ENCODE peak calls at places on chromosome 18, in seven cellular contexts. One of them, this sample, is unnamed.

GRCh38 chr18:52343731-52344340 is 3.8 kb downstream of the DCC start:
- DNase-seq in foreskin fibroblast: no peak
- DNase-seq in colonic mucosa: no peak
- DNase-seq in GM10248: no peak
- DNase-seq in tibial artery: no peak
- DNase-seq in GM12878: no peak
- DNase-seq in type B pancreatic cell: no peak
- DNase-seq in this sample: no peak

GRCh38 chr18:29430416-29430815 is 1253.5 kb upstream of the CDH2 start:
- DNase-seq in colonic mucosa: no peak
- DNase-seq in type B pancreatic cell: no peak
- DNase-seq in foreskin fibroblast: no peak
- DNase-seq in GM10248: no peak
- DNase-seq in tibial artery: no peak
- DNase-seq in GM12878: no peak
- DNase-seq in this sample: no peak

GRCh38 chr18:42196651-42197050 is 241.6 kb downstream of the PIK3C3 start:
- DNase-seq in colonic mucosa: no peak
- DNase-seq in tibial artery: no peak
- DNase-seq in GM12878: no peak
- DNase-seq in foreskin fibroblast: no peak
- DNase-seq in GM10248: no peak
- DNase-seq in type B pancreatic cell: no peak
- DNase-seq in this sample: peak; percentile 24

GRCh38 chr18:57437433-57437781 is 2.2 kb downstream of the ONECUT2 start:
- DNase-seq in foreskin fibroblast: no peak
- DNase-seq in GM12878: no peak
- DNase-seq in colonic mucosa: no peak
- DNase-seq in type B pancreatic cell: no peak
- DNase-seq in tibial artery: no peak
- DNase-seq in GM10248: no peak
- DNase-seq in this sample: no peak

GRCh38 chr18:42028232-42028832 is 73.3 kb downstream of the PIK3C3 start:
- DNase-seq in tibial artery: no peak
- DNase-seq in colonic mucosa: peak; percentile 21
- DNase-seq in foreskin fibroblast: peak; percentile 68
- DNase-seq in GM12878: no peak
- DNase-seq in GM10248: peak; percentile 35
- DNase-seq in type B pancreatic cell: no peak
- DNase-seq in this sample: no peak

GRCh38 chr18:51666717-51667320 is 469.3 kb upstream of the MEX3C start:
- DNase-seq in GM12878: no peak
- DNase-seq in type B pancreatic cell: no peak
- DNase-seq in GM10248: no peak
- DNase-seq in colonic mucosa: no peak
- DNase-seq in foreskin fibroblast: no peak
- DNase-seq in tibial artery: no peak
- DNase-seq in this sample: peak; percentile 1

GRCh38 chr18:23710068-23710527 is 20.8 kb downstream of the LAMA3 start:
- DNase-seq in tibial artery: no peak
- DNase-seq in GM12878: no peak
- DNase-seq in foreskin fibroblast: no peak
- DNase-seq in colonic mucosa: no peak
- DNase-seq in type B pancreatic cell: no peak
- DNase-seq in GM10248: no peak
- DNase-seq in this sample: no peak

GRCh38 chr18:11885278-11885991 is 22.7 kb downstream of the MPPE1 start:
- DNase-seq in GM12878: no peak
- DNase-seq in colonic mucosa: peak; percentile 80
- DNase-seq in GM10248: no peak
- DNase-seq in type B pancreatic cell: no peak
- DNase-seq in foreskin fibroblast: no peak
- DNase-seq in tibial artery: no peak
- DNase-seq in this sample: no peak

GRCh38 chr18:69480460-69480859 is 79.8 kb downstream of the DOK6 start:
- DNase-seq in GM10248: no peak
- DNase-seq in GM12878: no peak
- DNase-seq in tibial artery: no peak
- DNase-seq in foreskin fibroblast: no peak
- DNase-seq in type B pancreatic cell: no peak
- DNase-seq in colonic mucosa: no peak
- DNase-seq in this sample: no peak

GRCh38 chr18:58223717-58224424 is 179.8 kb downstream of the NEDD4L start:
- DNase-seq in type B pancreatic cell: no peak
- DNase-seq in GM10248: no peak
- DNase-seq in colonic mucosa: peak; percentile 77
- DNase-seq in GM12878: no peak
- DNase-seq in tibial artery: no peak
- DNase-seq in foreskin fibroblast: peak; percentile 96
- DNase-seq in this sample: no peak

GRCh38 chr18:75916641-75916982 is 489.1 kb upstream of the SMIM21 start:
- DNase-seq in type B pancreatic cell: no peak
- DNase-seq in GM12878: no peak
- DNase-seq in foreskin fibroblast: no peak
- DNase-seq in GM10248: no peak
- DNase-seq in tibial artery: no peak
- DNase-seq in colonic mucosa: no peak
- DNase-seq in this sample: no peak

GRCh38 chr18:72692086-72692485 is 147.9 kb upstream of the CBLN2 start:
- DNase-seq in GM10248: no peak
- DNase-seq in foreskin fibroblast: no peak
- DNase-seq in type B pancreatic cell: no peak
- DNase-seq in GM12878: no peak
- DNase-seq in tibial artery: no peak
- DNase-seq in colonic mucosa: peak; percentile 46
- DNase-seq in this sample: no peak

GRCh38 chr18:8341481-8342230 is 267.6 kb upstream of the RAB12 start:
- DNase-seq in foreskin fibroblast: peak; percentile 64
- DNase-seq in colonic mucosa: no peak
- DNase-seq in GM12878: no peak
- DNase-seq in GM10248: no peak
- DNase-seq in type B pancreatic cell: no peak
- DNase-seq in tibial artery: no peak
- DNase-seq in this sample: peak; percentile 78

GRCh38 chr18:50397023-50397422 is 22.2 kb downstream of the SKA1 start:
- DNase-seq in colonic mucosa: no peak
- DNase-seq in GM10248: no peak
- DNase-seq in tibial artery: no peak
- DNase-seq in type B pancreatic cell: no peak
- DNase-seq in foreskin fibroblast: no peak
- DNase-seq in GM12878: no peak
- DNase-seq in this sample: no peak

GRCh38 chr18:57447154-57447621 is 12.0 kb downstream of the ONECUT2 start:
- DNase-seq in colonic mucosa: no peak
- DNase-seq in tibial artery: no peak
- DNase-seq in type B pancreatic cell: peak; percentile 83
- DNase-seq in foreskin fibroblast: peak; percentile 57
- DNase-seq in GM12878: no peak
- DNase-seq in GM10248: no peak
- DNase-seq in this sample: no peak

GRCh38 chr18:68083776-68084175 is 567.3 kb upstream of the DSEL start:
- DNase-seq in foreskin fibroblast: no peak
- DNase-seq in GM10248: no peak
- DNase-seq in GM12878: no peak
- DNase-seq in type B pancreatic cell: no peak
- DNase-seq in tibial artery: no peak
- DNase-seq in colonic mucosa: no peak
- DNase-seq in this sample: no peak

GRCh38 chr18:2822213-2822612 is 24.6 kb upstream of the EMILIN2 start:
- DNase-seq in GM12878: no peak
- DNase-seq in foreskin fibroblast: no peak
- DNase-seq in type B pancreatic cell: no peak
- DNase-seq in GM10248: no peak
- DNase-seq in tibial artery: no peak
- DNase-seq in colonic mucosa: no peak
- DNase-seq in this sample: no peak

GRCh38 chr18:36760598-36760997 is 68.2 kb downstream of the TPGS2 start:
- DNase-seq in type B pancreatic cell: no peak
- DNase-seq in GM10248: no peak
- DNase-seq in GM12878: no peak
- DNase-seq in tibial artery: no peak
- DNase-seq in colonic mucosa: no peak
- DNase-seq in foreskin fibroblast: no peak
- DNase-seq in this sample: no peak

GRCh38 chr18:45837283-45838070 is 12.0 kb downstream of the SIGLEC15 start:
- DNase-seq in type B pancreatic cell: no peak
- DNase-seq in GM12878: no peak
- DNase-seq in colonic mucosa: peak; percentile 50
- DNase-seq in tibial artery: no peak
- DNase-seq in foreskin fibroblast: peak; percentile 84
- DNase-seq in GM10248: no peak
- DNase-seq in this sample: no peak

GRCh38 chr18:51637881-51638280 is 440.4 kb upstream of the MEX3C start:
- DNase-seq in GM12878: no peak
- DNase-seq in foreskin fibroblast: no peak
- DNase-seq in GM10248: no peak
- DNase-seq in tibial artery: no peak
- DNase-seq in type B pancreatic cell: no peak
- DNase-seq in colonic mucosa: no peak
- DNase-seq in this sample: no peak

GRCh38 chr18:79764131-79764530 is 33.6 kb upstream of the KCNG2 start:
- DNase-seq in foreskin fibroblast: no peak
- DNase-seq in type B pancreatic cell: no peak
- DNase-seq in tibial artery: no peak
- DNase-seq in GM10248: no peak
- DNase-seq in colonic mucosa: no peak
- DNase-seq in GM12878: no peak
- DNase-seq in this sample: no peak

GRCh38 chr18:7467708-7468466 is 99.2 kb upstream of the PTPRM start:
- DNase-seq in foreskin fibroblast: no peak
- DNase-seq in colonic mucosa: no peak
- DNase-seq in GM12878: no peak
- DNase-seq in tibial artery: no peak
- DNase-seq in GM10248: no peak
- DNase-seq in type B pancreatic cell: no peak
- DNase-seq in this sample: no peak

GRCh38 chr18:37385846-37386435 is 179.7 kb downstream of the CELF4 start:
- DNase-seq in type B pancreatic cell: no peak
- DNase-seq in GM12878: no peak
- DNase-seq in colonic mucosa: no peak
- DNase-seq in GM10248: peak; percentile 53
- DNase-seq in tibial artery: no peak
- DNase-seq in foreskin fibroblast: peak; percentile 63
- DNase-seq in this sample: no peak

GRCh38 chr18:75625966-75626365 is 198.5 kb upstream of the SMIM21 start:
- DNase-seq in tibial artery: no peak
- DNase-seq in type B pancreatic cell: no peak
- DNase-seq in foreskin fibroblast: peak; percentile 26
- DNase-seq in GM10248: no peak
- DNase-seq in GM12878: no peak
- DNase-seq in colonic mucosa: no peak
- DNase-seq in this sample: no peak

GRCh38 chr18:24632158-24632988 is 171.9 kb downstream of the HRH4 start:
- DNase-seq in type B pancreatic cell: no peak
- DNase-seq in colonic mucosa: no peak
- DNase-seq in GM10248: no peak
- DNase-seq in GM12878: no peak
- DNase-seq in tibial artery: no peak
- DNase-seq in foreskin fibroblast: no peak
- DNase-seq in this sample: no peak

GRCh38 chr18:73511751-73512525 is 635.7 kb downstream of the FBXO15 start:
- DNase-seq in GM10248: no peak
- DNase-seq in foreskin fibroblast: peak; percentile 68
- DNase-seq in GM12878: no peak
- DNase-seq in type B pancreatic cell: no peak
- DNase-seq in colonic mucosa: no peak
- DNase-seq in tibial artery: no peak
- DNase-seq in this sample: no peak

GRCh38 chr18:14970027-14970426 is 222.1 kb downstream of the ANKRD30B start:
- DNase-seq in colonic mucosa: no peak
- DNase-seq in GM12878: no peak
- DNase-seq in foreskin fibroblast: peak; percentile 52
- DNase-seq in tibial artery: no peak
- DNase-seq in type B pancreatic cell: no peak
- DNase-seq in GM10248: no peak
- DNase-seq in this sample: no peak

GRCh38 chr18:27712066-27712465 is 464.9 kb downstream of the CDH2 start:
- DNase-seq in GM12878: no peak
- DNase-seq in GM10248: no peak
- DNase-seq in tibial artery: no peak
- DNase-seq in foreskin fibroblast: no peak
- DNase-seq in colonic mucosa: no peak
- DNase-seq in type B pancreatic cell: no peak
- DNase-seq in this sample: no peak

GRCh38 chr18:50853863-50854271 is 25.1 kb upstream of the ME2 start:
- DNase-seq in foreskin fibroblast: peak; percentile 20
- DNase-seq in colonic mucosa: peak; percentile 59
- DNase-seq in GM10248: no peak
- DNase-seq in type B pancreatic cell: no peak
- DNase-seq in GM12878: no peak
- DNase-seq in tibial artery: peak; percentile 21
- DNase-seq in this sample: no peak

GRCh38 chr18:49016648-49017539 is 66.1 kb upstream of the SMAD7 start:
- DNase-seq in colonic mucosa: peak; percentile 18
- DNase-seq in tibial artery: no peak
- DNase-seq in GM12878: no peak
- DNase-seq in type B pancreatic cell: peak; percentile 67
- DNase-seq in foreskin fibroblast: peak; percentile 64
- DNase-seq in GM10248: no peak
- DNase-seq in this sample: peak; percentile 66
- TF ChIP-seq CTCF in colonic mucosa: no peak
- TF ChIP-seq CTCF in tibial artery: no peak
- TF ChIP-seq CTCF in GM12878: no peak
- TF ChIP-seq CTCF in type B pancreatic cell: no peak
- TF ChIP-seq CTCF in foreskin fibroblast: no peak
- TF ChIP-seq CTCF in GM10248: no peak
- TF ChIP-seq CTCF in this sample: no peak

GRCh38 chr18:1075310-1075709 is 170.6 kb downstream of the ADCYAP1 start:
- DNase-seq in GM12878: no peak
- DNase-seq in tibial artery: no peak
- DNase-seq in foreskin fibroblast: no peak
- DNase-seq in type B pancreatic cell: no peak
- DNase-seq in GM10248: no peak
- DNase-seq in colonic mucosa: no peak
- DNase-seq in this sample: no peak

GRCh38 chr18:1078301-1078700 is 173.6 kb downstream of the ADCYAP1 start:
- DNase-seq in type B pancreatic cell: no peak
- DNase-seq in foreskin fibroblast: no peak
- DNase-seq in GM10248: no peak
- DNase-seq in tibial artery: no peak
- DNase-seq in GM12878: no peak
- DNase-seq in colonic mucosa: no peak
- DNase-seq in this sample: no peak
- TF ChIP-seq CTCF in type B pancreatic cell: no peak
- TF ChIP-seq CTCF in foreskin fibroblast: no peak
- TF ChIP-seq CTCF in GM10248: no peak
- TF ChIP-seq CTCF in tibial artery: no peak
- TF ChIP-seq CTCF in GM12878: no peak
- TF ChIP-seq CTCF in colonic mucosa: no peak
- TF ChIP-seq CTCF in this sample: no peak

GRCh38 chr18:3902676-3903075 is 452.7 kb downstream of the TGIF1 start:
- DNase-seq in GM12878: no peak
- DNase-seq in type B pancreatic cell: no peak
- DNase-seq in tibial artery: no peak
- DNase-seq in colonic mucosa: no peak
- DNase-seq in foreskin fibroblast: peak; percentile 5
- DNase-seq in GM10248: no peak
- DNase-seq in this sample: no peak
- TF ChIP-seq CTCF in GM12878: no peak
- TF ChIP-seq CTCF in type B pancreatic cell: no peak
- TF ChIP-seq CTCF in tibial artery: no peak
- TF ChIP-seq CTCF in colonic mucosa: no peak
- TF ChIP-seq CTCF in foreskin fibroblast: no peak
- TF ChIP-seq CTCF in GM10248: no peak
- TF ChIP-seq CTCF in this sample: no peak

GRCh38 chr18:76983613-76984051 is 149.0 kb downstream of the MBP start:
- DNase-seq in GM12878: no peak
- DNase-seq in tibial artery: no peak
- DNase-seq in colonic mucosa: no peak
- DNase-seq in foreskin fibroblast: no peak
- DNase-seq in type B pancreatic cell: peak; percentile 34
- DNase-seq in GM10248: no peak
- DNase-seq in this sample: no peak
- TF ChIP-seq CTCF in GM12878: no peak
- TF ChIP-seq CTCF in tibial artery: no peak
- TF ChIP-seq CTCF in colonic mucosa: no peak
- TF ChIP-seq CTCF in foreskin fibroblast: no peak
- TF ChIP-seq CTCF in type B pancreatic cell: peak; percentile 1
- TF ChIP-seq CTCF in GM10248: peak; percentile 9
- TF ChIP-seq CTCF in this sample: no peak

This sample was measured in AG04449.